ENCODE peak calls at places on chromosomes 11 and 22, in ten cellular contexts. U is left ventricle myocardium inferior; F is psoas muscle; K is GM23248; A is IMR-90; I is breast epithelium; O is heart left ventricle; D is lower lobe of right lung; M is mammary epithelial cell; W is naive thymus-derived CD4-positive, alpha-beta T cell. L is an unnamed sample.

GRCh38 chr11:100639140-100639539 is 47.9 kb upstream of the ARHGAP42 start:
- DNase-seq in U (no peak), F (no peak), K (no peak), A (peak; percentile 83), I (no peak), O (no peak), D (no peak), M (no peak), W (no peak), L (peak; percentile 18)

GRCh38 chr22:47372596-47373385 is 610.3 kb downstream of the TBC1D22A start:
- DNase-seq in U (no peak), F (no peak), K (no peak), A (no peak), I (peak; percentile 49), O (no peak), D (peak; percentile 33), M (no peak), W (no peak), L (peak; percentile 1)

GRCh38 chr11:61785837-61786402 is 6.5 kb downstream of the TMEM258 start:
- DNase-seq in U (no peak), F (peak; percentile 46), K (no peak), A (no peak), I (no peak), O (no peak), D (no peak), M (no peak), W (no peak), L (no peak)

GRCh38 chr11:15912825-15913224 is 443.5 kb downstream of the SOX6 start:
- DNase-seq in U (no peak), F (no peak), K (no peak), A (no peak), I (no peak), O (no peak), D (no peak), M (no peak), W (no peak), L (no peak)

GRCh38 chr11:2218234-2218633 is 46.6 kb upstream of the TH start:
- DNase-seq in U (no peak), F (no peak), K (no peak), A (no peak), I (no peak), O (no peak), D (no peak), M (no peak), W (no peak), L (no peak)

GRCh38 chr22:27245056-27245455 is 556.5 kb downstream of the MN1 start:
- DNase-seq in U (no peak), F (no peak), K (no peak), A (no peak), I (no peak), O (no peak), D (no peak), M (no peak), W (no peak), L (no peak)

GRCh38 chr22:35274154-35274871 is 17.0 kb downstream of the HMGXB4 start:
- DNase-seq in U (no peak), F (no peak), K (no peak), A (no peak), I (no peak), O (no peak), D (no peak), M (no peak), W (no peak), L (no peak)

GRCh38 chr22:31241936-31242335 is 29.8 kb downstream of the LIMK2 start:
- DNase-seq in U (no peak), F (no peak), K (peak; percentile 81), A (peak; percentile 90), I (no peak), O (no peak), D (no peak), M (no peak), W (no peak), L (no peak)

GRCh38 chr11:67490727-67491065 is 7.9 kb downstream of the AIP start:
- DNase-seq in U (no peak), F (no peak), K (no peak), A (no peak), I (no peak), O (no peak), D (no peak), M (no peak), W (no peak), L (no peak)

GRCh38 chr22:45584621-45585436 is 82.1 kb downstream of the FBLN1 start:
- DNase-seq in U (no peak), F (peak; percentile 28), K (no peak), A (peak; percentile 21), I (no peak), O (no peak), D (peak; percentile 39), M (no peak), W (no peak), L (no peak)

GRCh38 chr11:107947904-107948303 is 19.7 kb downstream of the RAB39A start:
- DNase-seq in U (no peak), F (no peak), K (no peak), A (no peak), I (no peak), O (no peak), D (no peak), M (no peak), W (no peak), L (no peak)

GRCh38 chr11:70270877-70271634 is 566 bp downstream of the PPFIA1 start:
- DNase-seq in U (peak; percentile 28), F (peak; percentile 75), K (peak; percentile 80), A (peak; percentile 65), I (no peak), O (peak; percentile 44), D (peak; percentile 73), M (peak; percentile 53), W (no peak), L (no peak)

GRCh38 chr11:69934861-69935494 is 115.8 kb upstream of the FGF3 start:
- DNase-seq in U (peak; percentile 14), F (peak; percentile 51), K (no peak), A (peak; percentile 27), I (peak; percentile 53), O (no peak), D (no peak), M (no peak), W (no peak), L (no peak)

GRCh38 chr11:22666700-22667439 is 459 bp downstream of the GAS2 start:
- DNase-seq in U (peak; percentile 60), F (peak; percentile 81), K (peak; percentile 20), A (no peak), I (no peak), O (peak; percentile 58), D (peak; percentile 48), M (no peak), W (peak; percentile 14), L (no peak)

GRCh38 chr11:65888163-65888814 is at the start of gene FIBP:
- DNase-seq in U (peak; percentile 98), F (peak; percentile 99), K (peak; percentile 98), A (peak; percentile 96), I (peak; percentile 99), O (peak; percentile 98), D (peak; percentile 98), M (peak; percentile 95), W (peak; percentile 89), L (peak; percentile 98)

GRCh38 chr22:33300165-33300564 is 242.0 kb upstream of the SYN3 start:
- DNase-seq in U (peak; percentile 40), F (no peak), K (no peak), A (no peak), I (no peak), O (peak; percentile 29), D (no peak), M (no peak), W (no peak), L (no peak)

GRCh38 chr22:33299245-33299956 is 241.2 kb upstream of the SYN3 start:
- DNase-seq in U (no peak), F (no peak), K (no peak), A (no peak), I (no peak), O (no peak), D (no peak), M (no peak), W (no peak), L (no peak)

GRCh38 chr22:33302549-33302948 is 244.4 kb upstream of the SYN3 start:
- DNase-seq in U (no peak), F (no peak), K (no peak), A (no peak), I (no peak), O (no peak), D (no peak), M (no peak), W (no peak), L (no peak)

GRCh38 chr22:33303109-33303508 is 244.9 kb upstream of the SYN3 start:
- DNase-seq in U (no peak), F (no peak), K (no peak), A (no peak), I (no peak), O (no peak), D (no peak), M (no peak), W (no peak), L (no peak)

GRCh38 chr22:33302049-33302545 is 243.9 kb upstream of the SYN3 start:
- DNase-seq in U (peak; percentile 84), F (peak; percentile 89), K (peak; percentile 82), A (peak; percentile 60), I (peak; percentile 79), O (peak; percentile 77), D (peak; percentile 79), M (peak; percentile 48), W (peak; percentile 3), L (peak; percentile 80)
- H3K27ac ChIP-seq in U (peak overlapping the region; percentile 66), F (no peak overlapping the region), K (no peak overlapping the region), A (no peak overlapping the region), I (no peak overlapping the region), O (no peak overlapping the region), D (no peak overlapping the region), M (no peak overlapping the region), W (no peak overlapping the region), L (no peak overlapping the region)

GRCh38 chr11:12237381-12237784 is 127.0 kb downstream of the MICAL2 start:
- DNase-seq in U (no peak), F (no peak), K (no peak), A (no peak), I (no peak), O (no peak), D (no peak), M (no peak), W (no peak), L (peak; percentile 40)
- H3K4me1 ChIP-seq in U (peaks cover 55% of the 10 kb centered on the region), F (peaks cover 19% of the 10 kb centered on the region), K (peaks cover 27% of the 10 kb centered on the region), A (peaks cover 7% of the 10 kb centered on the region), I (no peaks in the 10 kb centered on the region), O (peaks cover 32% of the 10 kb centered on the region), D (peaks cover 34% of the 10 kb centered on the region), M (peaks cover 21% of the 10 kb centered on the region), W (peaks cover 10% of the 10 kb centered on the region), L (no peaks in the 10 kb centered on the region)

GRCh38 chr11:86795962-86796361 is 4.4 kb upstream of the PRSS23 start:
- DNase-seq in U (no peak), F (no peak), K (no peak), A (no peak), I (no peak), O (no peak), D (no peak), M (peak; percentile 60), W (no peak), L (no peak)
- H3K4me3 ChIP-seq in U (no peak overlapping the region), F (no peak overlapping the region), K (no peak overlapping the region), A (no peak overlapping the region), I (no peak overlapping the region), O (no peak overlapping the region), D (no peak overlapping the region), M (no peak overlapping the region), W (no peak overlapping the region), L (no peak overlapping the region)

DNA sequence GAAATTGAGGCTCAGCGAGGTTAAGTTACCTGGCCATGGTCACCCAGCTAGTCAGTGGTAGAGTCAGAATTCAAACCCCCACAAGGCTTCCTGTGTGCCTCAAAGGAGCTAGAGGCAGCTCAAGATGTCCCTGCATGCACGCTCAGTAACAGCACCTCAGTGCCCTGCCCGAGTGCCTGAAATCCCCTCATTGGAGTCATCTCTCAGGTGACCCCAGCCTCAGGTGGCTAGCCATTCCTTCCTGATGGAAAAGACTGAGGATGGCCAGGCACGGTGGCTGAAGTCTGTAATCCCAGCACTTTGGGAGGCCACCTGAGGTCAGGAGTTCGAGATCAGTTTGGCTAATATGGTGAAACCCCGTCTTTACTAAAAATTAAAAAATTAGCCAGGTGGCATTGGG is 36.9 kb downstream of the LIF start:
- DNase-seq in U (no peak), F (no peak), K (no peak), A (no peak), I (peak; percentile 28), O (no peak), D (no peak), M (no peak), W (no peak), L (no peak)
- H3K27ac ChIP-seq in U (peak overlapping the region; percentile 77), F (peak overlapping the region; percentile 60), K (no peak overlapping the region), A (peak overlapping the region; percentile 94), I (peak overlapping the region; percentile 88), O (peak overlapping the region; percentile 89), D (peak overlapping the region; percentile 76), M (peak overlapping the region; percentile 96), W (no peak overlapping the region), L (peak overlapping the region; percentile 87)